ENCODE peak calls at places on chromosomes 13 and 19, in five cellular contexts. C, N, O, U and B are unnamed samples.

GRCh38 chr13:27151798-27152599 is 19.6 kb downstream of the USP12 start:
- DNase-seq in N (no peak), O (no peak), C (peak; percentile 29), U (no peak), B (no peak)

GRCh38 chr13:92843549-92843948 is 383.1 kb upstream of the GPC6 start:
- DNase-seq in U (no peak), O (no peak), N (peak; percentile 78), C (peak; percentile 69), B (no peak)

GRCh38 chr13:93227906-93228801 is 1.5 kb downstream of the GPC6 start:
- DNase-seq in C (peak; percentile 87), O (peak; percentile 89), U (no peak), N (peak; percentile 93), B (peak; percentile 97)

GRCh38 chr13:112447761-112448603 is 71.8 kb downstream of the SPACA7 start:
- DNase-seq in N (no peak), U (no peak), C (no peak), O (no peak), B (no peak)

GRCh38 chr19:45477713-45478453 is 10.1 kb downstream of the FOSB start:
- DNase-seq in N (peak; percentile 91), U (no peak), C (no peak), O (no peak), B (peak; percentile 67)

GRCh38 chr13:44818428-44818827 is 170.8 kb downstream of the NUFIP1 start:
- DNase-seq in N (peak; percentile 43), O (peak; percentile 30), U (no peak), C (peak; percentile 43), B (peak; percentile 93)

GRCh38 chr13:46521921-46522691 is 30.9 kb upstream of the LRCH1 start:
- DNase-seq in C (no peak), O (no peak), U (no peak), N (no peak), B (no peak)

GRCh38 chr13:25811506-25811905 is 240.3 kb downstream of the SHISA2 start:
- DNase-seq in C (no peak), U (no peak), N (no peak), O (no peak), B (no peak)

GRCh38 chr19:18520848-18521691 is 800 bp downstream of the ELL start:
- DNase-seq in U (no peak), N (peak; percentile 46), C (no peak), O (peak; percentile 26), B (peak; percentile 33)

GRCh38 chr19:35000647-35001501 is 751 bp downstream of the GRAMD1A start:
- DNase-seq in C (peak; percentile 50), U (peak; percentile 34), N (peak; percentile 67), O (no peak), B (peak; percentile 66)

GRCh38 chr13:44322928-44323327 is 50.7 kb upstream of the SERP2 start:
- DNase-seq in U (no peak), O (no peak), C (no peak), N (no peak), B (no peak)

DNA sequence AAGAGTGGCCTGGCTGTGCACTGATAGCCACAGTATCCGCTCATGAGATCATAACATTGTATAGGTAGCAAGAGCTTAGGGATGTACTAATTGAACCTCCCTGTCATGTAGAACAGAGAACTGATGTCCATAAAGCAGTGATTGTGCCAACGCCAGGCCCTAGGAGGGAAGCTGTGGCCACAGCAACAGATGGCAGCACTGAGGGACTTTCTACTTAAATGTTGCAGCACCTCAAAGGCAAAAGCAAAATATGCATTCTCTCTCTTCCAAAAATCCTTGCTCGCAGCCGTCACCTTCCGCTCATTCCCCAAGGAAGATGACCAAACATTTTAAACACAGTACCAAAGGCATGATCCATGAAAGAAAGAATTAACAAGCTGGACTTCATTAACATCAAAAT is 32.3 kb downstream of the COL4A1 start:
- DNase-seq in C (no peak), O (no peak), U (no peak), N (no peak), B (peak; percentile 32)
- H3K4me1 ChIP-seq in C (peaks cover 12% of the 10 kb centered on the region), O (peaks cover 15% of the 10 kb centered on the region), U (peaks cover 3% of the 10 kb centered on the region), N (peaks cover 6% of the 10 kb centered on the region), B (no peaks in the 10 kb centered on the region)

DNA sequence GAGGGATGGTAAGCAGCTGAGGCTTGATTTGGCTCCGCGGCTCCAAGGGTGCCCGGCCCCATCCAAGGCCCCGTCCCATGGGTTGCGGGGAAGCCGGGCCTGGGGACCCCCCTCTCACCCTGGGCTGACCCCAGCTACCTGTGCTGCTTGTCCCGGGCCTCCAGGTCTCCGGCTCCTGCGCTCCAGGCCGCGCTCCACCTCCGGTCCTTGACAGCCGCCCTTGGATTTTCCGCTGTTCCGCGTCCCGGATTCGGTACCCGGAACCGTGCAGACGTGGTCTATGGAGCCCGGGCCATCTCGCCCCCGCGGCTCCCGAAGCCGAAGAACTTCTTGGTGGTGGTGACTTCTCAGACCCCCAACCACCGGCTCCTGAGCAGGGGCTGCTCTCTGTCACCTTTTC is 48.3 kb upstream of the C1QTNF9B start:
- DNase-seq in O (no peak), N (no peak), U (no peak), C (no peak), B (no peak)
- H3K4me3 ChIP-seq in O (no peak overlapping the region), N (no peak overlapping the region), U (no peak overlapping the region), C (no peak overlapping the region), B (no peak overlapping the region)

DNA sequence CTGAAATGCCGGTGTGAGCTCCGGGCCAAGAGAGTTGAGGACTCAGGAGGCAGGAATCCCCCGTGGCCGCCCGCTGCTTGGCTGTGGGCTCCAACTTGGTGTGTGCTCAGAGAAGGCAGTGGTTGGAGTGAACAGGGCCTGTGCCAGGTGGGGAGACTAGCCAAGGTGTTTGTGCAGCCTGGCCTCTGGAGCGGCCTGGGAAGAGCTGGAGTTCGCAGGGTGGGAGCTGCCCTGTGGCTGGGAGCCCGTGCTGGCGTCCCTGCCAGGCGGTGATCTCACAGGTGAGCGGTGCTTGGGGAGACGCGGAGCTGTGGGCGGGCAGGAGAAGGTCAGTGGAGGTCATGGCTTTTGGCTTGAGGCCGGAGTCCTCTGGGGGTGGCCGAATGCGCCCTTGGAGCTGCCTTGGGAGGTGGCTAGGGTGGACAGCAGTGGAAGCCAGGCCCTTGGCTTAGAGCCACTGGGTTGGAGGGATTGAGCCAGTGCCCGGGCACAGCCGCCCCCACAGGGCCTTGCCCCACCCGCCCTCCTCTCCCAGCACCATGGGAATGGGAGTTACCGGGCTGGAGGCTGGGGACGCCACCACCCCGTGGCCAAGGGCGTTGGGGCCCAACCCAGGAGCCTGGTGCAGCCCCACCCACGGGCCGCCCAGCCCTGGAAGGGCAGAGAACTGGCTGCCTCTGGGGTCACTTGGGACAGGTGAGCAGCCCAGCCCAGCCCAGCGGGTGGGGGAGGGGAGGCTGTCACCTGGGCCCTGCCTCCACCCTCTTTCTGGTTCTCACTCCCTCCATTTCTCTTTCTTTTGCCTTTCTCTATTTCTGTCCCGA is 7.1 kb upstream of the CIRBP start:
- DNase-seq in O (no peak), U (no peak), N (peak; percentile 54), C (peak; percentile 43), B (no peak)
- H2BK15ac ChIP-seq in O (peak overlapping the region; percentile 100), U (peak overlapping the region; percentile 99), N (peak overlapping the region; percentile 83), C (peak overlapping the region; percentile 70), B (no peak overlapping the region)

DNA sequence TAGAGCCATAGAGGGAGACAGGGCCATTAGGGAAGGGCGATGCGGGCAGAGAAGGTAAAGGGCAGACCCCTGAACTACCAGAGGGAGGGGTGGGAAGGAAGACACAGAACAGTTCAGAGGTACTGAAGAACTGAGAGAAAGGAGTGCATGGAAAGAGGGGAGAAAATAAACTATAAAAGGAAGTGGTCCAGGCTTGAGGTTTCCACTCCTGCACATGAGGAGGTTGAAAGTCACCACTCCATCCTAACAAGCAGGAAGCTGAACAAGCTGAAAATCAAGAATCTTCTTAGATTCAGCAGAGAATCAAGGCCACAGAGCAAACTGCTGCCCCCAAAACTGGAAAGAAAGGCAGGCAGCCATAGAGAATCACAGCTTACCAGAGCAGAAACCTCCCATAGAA is 45.1 kb downstream of the MIPEP start:
- DNase-seq in C (no peak), O (no peak), N (no peak), U (no peak), B (no peak)
- H3K4me1 ChIP-seq in C (no peaks in the 10 kb centered on the region), O (peaks cover 3% of the 10 kb centered on the region), N (peaks cover 3% of the 10 kb centered on the region), U (peaks cover 3% of the 10 kb centered on the region), B (peaks cover 4% of the 10 kb centered on the region)

GRCh38 chr19:48479686-48480085 is 10.5 kb downstream of the CYTH2 start:
- DNase-seq in C (no peak), N (no peak), U (no peak), O (no peak), B (no peak)

GRCh38 chr19:48480151-48480475 is 10.9 kb downstream of the CYTH2 start:
- DNase-seq in N (no peak), O (no peak), C (no peak), U (no peak), B (no peak)

GRCh38 chr19:48481846-48482639 is 12.9 kb downstream of the CYTH2 start:
- DNase-seq in N (no peak), U (no peak), C (no peak), O (no peak), B (no peak)

GRCh38 chr19:48480476-48481190 is 11.5 kb downstream of the CYTH2 start:
- DNase-seq in U (no peak), O (no peak), N (no peak), C (no peak), B (no peak)

GRCh38 chr19:48481191-48481500 is 12.0 kb downstream of the CYTH2 start:
- DNase-seq in N (no peak), U (no peak), C (peak; percentile 30), O (no peak), B (no peak)
- H3K4me3 ChIP-seq in N (peak overlapping the region; percentile 73), U (no peak overlapping the region), C (no peak overlapping the region), O (no peak overlapping the region), B (no peak overlapping the region)

DNA sequence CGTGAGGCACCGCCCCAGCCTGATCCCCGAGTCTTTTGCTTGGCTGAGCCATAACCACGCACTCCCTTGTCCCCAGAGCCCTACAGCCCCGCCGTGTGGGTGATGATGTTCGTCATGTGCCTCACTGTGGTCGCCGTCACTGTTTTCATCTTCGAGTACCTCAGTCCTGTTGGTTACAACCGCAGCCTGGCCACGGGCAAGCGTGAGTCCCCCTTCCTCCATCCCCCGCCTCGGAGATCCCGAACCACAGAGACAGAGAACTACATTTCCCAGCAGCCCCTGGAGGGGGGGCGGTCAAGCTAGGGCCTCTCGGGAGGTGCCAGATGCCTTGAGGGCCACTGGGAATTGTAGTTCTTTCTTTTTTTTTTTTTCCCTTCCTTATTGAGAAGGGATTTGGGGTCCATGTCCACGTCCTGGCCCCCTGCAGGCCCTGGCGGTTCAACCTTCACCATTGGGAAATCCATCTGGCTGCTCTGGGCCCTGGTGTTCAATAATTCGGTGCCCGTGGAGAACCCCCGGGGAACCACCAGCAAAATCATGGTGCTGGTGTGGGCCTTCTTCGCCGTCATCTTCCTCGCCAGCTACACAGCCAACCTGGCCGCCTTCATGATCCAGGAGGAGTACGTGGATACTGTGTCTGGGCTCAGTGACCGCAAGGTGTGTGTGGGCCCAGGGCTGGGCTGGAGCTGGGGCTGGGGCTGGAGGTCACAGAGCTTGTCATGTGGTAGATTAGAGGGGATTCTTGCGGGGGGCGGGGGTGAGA is 25.9 kb downstream of the GRIN2D start:
- DNase-seq in O (peak; percentile 64), C (peak; percentile 42), U (peak; percentile 49), N (peak; percentile 45), B (peak; percentile 88)
- H2BK15ac ChIP-seq in O (peak overlapping the region; percentile 49), C (no peak overlapping the region), U (no peak overlapping the region), N (no peak overlapping the region), B (no peak overlapping the region)